ENCODE peak calls at places on chromosomes 3 and 15, in nine cellular contexts. F, V, Z, R, D, J, T, N and M are unnamed samples. For H3K36me3, the result is how much of the 10 kb centered on the place peaks cover.

GRCh38 chr3:2920103-2920502 is 190.1 kb downstream of the IL5RA start:
- DNase-seq in N (no peak), F (no peak), J (no peak), R (no peak), Z (no peak), D (no peak), T (no peak), V (no peak), M (no peak)

GRCh38 chr3:59386165-59386564 is 336.3 kb upstream of the CFAP20DC start:
- DNase-seq in D (peak), F (no peak), T (no peak), N (no peak), Z (no peak), R (no peak), V (no peak), J (no peak), M (no peak)

GRCh38 chr15:94584833-94585244 is 353.5 kb downstream of the MCTP2 start:
- DNase-seq in V (no peak), T (no peak), Z (no peak), F (no peak), R (no peak), N (peak), J (no peak), D (peak), M (no peak)

GRCh38 chr15:40336129-40337122 is 4.3 kb downstream of the CCDC9B start:
- DNase-seq in Z (no peak), T (no peak), J (no peak), R (no peak), F (no peak), V (no peak), D (no peak), N (peak), M (no peak)

GRCh38 chr15:60523056-60523455 is 44.1 kb upstream of the ICE2 start:
- DNase-seq in F (peak), T (no peak), Z (no peak), N (no peak), J (no peak), V (no peak), D (no peak), R (peak), M (no peak)

GRCh38 chr15:65790692-65791334 is 1.3 kb downstream of the DENND4A start:
- DNase-seq in F (no peak), R (peak), D (no peak), V (no peak), T (no peak), J (no peak), N (peak), Z (no peak), M (no peak)

GRCh38 chr3:70358978-70359580 is 46.6 kb upstream of the MDFIC2 start:
- DNase-seq in T (no peak), N (peak), R (peak), J (no peak), F (peak), D (no peak), Z (no peak), V (no peak), M (no peak)

GRCh38 chr3:172274906-172275305 is 173.3 kb downstream of the GHSR start:
- DNase-seq in D (no peak), J (no peak), Z (no peak), F (no peak), T (no peak), V (no peak), N (no peak), R (no peak), M (no peak)

GRCh38 chr3:28576590-28577220 is 228.1 kb upstream of the AZI2 start:
- DNase-seq in V (no peak), N (no peak), T (no peak), F (no peak), D (no peak), J (no peak), R (no peak), Z (no peak), M (no peak)

GRCh38 chr3:55486101-55486856 is 827 bp downstream of the WNT5A start:
- DNase-seq in Z (no peak), V (peak), F (peak), R (peak), J (no peak), N (peak), T (peak), D (no peak), M (peak)

GRCh38 chr3:25556504-25556903 is 108.2 kb downstream of the TOP2B start:
- DNase-seq in V (no peak), N (peak), R (no peak), F (no peak), Z (no peak), D (no peak), T (no peak), J (no peak), M (no peak)

GRCh38 chr3:73490453-73491311 is 134.1 kb downstream of the PDZRN3 start:
- DNase-seq in J (no peak), R (no peak), F (no peak), D (no peak), V (no peak), T (no peak), Z (no peak), N (no peak), M (peak)

GRCh38 chr3:107269081-107269480 is 108.2 kb upstream of the CCDC54 start:
- DNase-seq in T (no peak), V (no peak), N (no peak), F (no peak), D (no peak), Z (no peak), J (no peak), R (no peak), M (no peak)

GRCh38 chr3:183921096-183921495 is 36.4 kb upstream of the PARL start:
- DNase-seq in T (no peak), Z (no peak), R (no peak), D (no peak), J (no peak), V (no peak), F (no peak), N (no peak), M (no peak)

GRCh38 chr3:129758921-129759320 is 134.6 kb downstream of the TMCC1 start:
- DNase-seq in T (no peak), N (no peak), F (no peak), V (no peak), R (no peak), J (no peak), D (no peak), Z (no peak), M (no peak)

GRCh38 chr3:123314409-123315270 is 112.9 kb downstream of the SEC22A start:
- DNase-seq in R (no peak), V (no peak), F (no peak), T (no peak), Z (no peak), D (no peak), N (peak), J (no peak), M (no peak)

GRCh38 chr15:47733085-47733484 is 15.8 kb downstream of the SEMA6D start:
- DNase-seq in V (no peak), J (no peak), Z (no peak), D (no peak), N (no peak), T (no peak), R (no peak), F (no peak), M (no peak)
- H3K27ac ChIP-seq in V (no peak), J (no peak), Z (no peak), D (no peak), N (no peak), T (no peak), R (no peak), F (no peak), M (no peak)

GRCh38 chr3:4570840-4571621 is 77.9 kb downstream of the ITPR1 start:
- DNase-seq in V (no peak), F (no peak), J (no peak), D (no peak), R (no peak), N (no peak), Z (no peak), T (no peak), M (no peak)

GRCh38 chr3:4574426-4574965 is 81.3 kb downstream of the ITPR1 start:
- DNase-seq in J (no peak), T (no peak), Z (no peak), D (no peak), N (no peak), V (no peak), R (no peak), F (no peak), M (no peak)

GRCh38 chr3:4573153-4573552 is 80.0 kb downstream of the ITPR1 start:
- DNase-seq in T (no peak), V (no peak), R (no peak), Z (no peak), J (no peak), D (no peak), N (no peak), F (no peak), M (no peak)

GRCh38 chr3:4571690-4572334 is 78.7 kb downstream of the ITPR1 start:
- DNase-seq in T (no peak), N (peak), Z (no peak), D (no peak), V (no peak), R (peak), J (no peak), F (no peak), M (no peak)

GRCh38 chr3:4575413-4575812 is 82.3 kb downstream of the ITPR1 start:
- DNase-seq in T (no peak), J (no peak), D (no peak), R (peak), V (no peak), N (no peak), F (no peak), Z (no peak), M (no peak)
- H3K4me3 ChIP-seq in T (no peak), J (no peak), D (no peak), R (no peak), V (no peak), N (no peak), F (no peak), Z (no peak), M (no peak)

DNA sequence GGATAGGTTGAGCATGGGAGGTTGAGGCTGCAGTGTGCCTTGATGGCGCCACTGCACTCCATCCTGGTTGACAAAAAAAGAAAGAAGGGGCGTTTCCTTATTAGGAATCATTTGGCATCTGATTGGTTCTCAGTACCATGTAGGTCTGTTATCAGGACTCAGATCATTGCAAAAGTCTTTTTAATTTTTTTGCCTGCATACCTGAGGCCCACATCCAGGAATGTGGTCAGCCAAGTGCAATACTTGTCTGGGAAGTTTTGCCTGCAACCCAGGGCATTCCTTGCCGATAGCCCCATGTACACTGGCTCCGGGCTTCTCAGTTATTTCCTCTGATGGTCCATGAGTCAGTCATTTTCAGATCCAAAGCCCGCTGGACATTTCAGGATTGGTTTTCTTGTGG is 50.1 kb upstream of the CRTC3 start:
- DNase-seq in F (no peak), T (no peak), V (peak), R (peak), J (no peak), N (no peak), Z (no peak), D (no peak), M (peak)
- H3K36me3 ChIP-seq in F (half or more), T (half or more), V (half or more), R (under half), J (under half), N (half or more), Z (under half), D (under half), M (under half)

GRCh38 chr15:73956276-73957086 is 30.2 kb downstream of the LOXL1 start:
- DNase-seq in F (peak), V (peak), D (no peak), Z (no peak), R (peak), T (peak), N (no peak), J (no peak), M (no peak)
- H3K27ac ChIP-seq in F (peak), V (peak), D (no peak), Z (no peak), R (peak), T (no peak), N (no peak), J (no peak), M (no peak)

GRCh38 chr3:156750191-156750873 is 75.8 kb upstream of the LEKR1 start:
- DNase-seq in T (no peak), J (no peak), N (no peak), Z (no peak), V (no peak), R (no peak), D (no peak), F (peak), M (no peak)
- H3K4me3 ChIP-seq in T (no peak), J (no peak), N (no peak), Z (no peak), V (no peak), R (no peak), D (no peak), F (no peak), M (no peak)

DNA sequence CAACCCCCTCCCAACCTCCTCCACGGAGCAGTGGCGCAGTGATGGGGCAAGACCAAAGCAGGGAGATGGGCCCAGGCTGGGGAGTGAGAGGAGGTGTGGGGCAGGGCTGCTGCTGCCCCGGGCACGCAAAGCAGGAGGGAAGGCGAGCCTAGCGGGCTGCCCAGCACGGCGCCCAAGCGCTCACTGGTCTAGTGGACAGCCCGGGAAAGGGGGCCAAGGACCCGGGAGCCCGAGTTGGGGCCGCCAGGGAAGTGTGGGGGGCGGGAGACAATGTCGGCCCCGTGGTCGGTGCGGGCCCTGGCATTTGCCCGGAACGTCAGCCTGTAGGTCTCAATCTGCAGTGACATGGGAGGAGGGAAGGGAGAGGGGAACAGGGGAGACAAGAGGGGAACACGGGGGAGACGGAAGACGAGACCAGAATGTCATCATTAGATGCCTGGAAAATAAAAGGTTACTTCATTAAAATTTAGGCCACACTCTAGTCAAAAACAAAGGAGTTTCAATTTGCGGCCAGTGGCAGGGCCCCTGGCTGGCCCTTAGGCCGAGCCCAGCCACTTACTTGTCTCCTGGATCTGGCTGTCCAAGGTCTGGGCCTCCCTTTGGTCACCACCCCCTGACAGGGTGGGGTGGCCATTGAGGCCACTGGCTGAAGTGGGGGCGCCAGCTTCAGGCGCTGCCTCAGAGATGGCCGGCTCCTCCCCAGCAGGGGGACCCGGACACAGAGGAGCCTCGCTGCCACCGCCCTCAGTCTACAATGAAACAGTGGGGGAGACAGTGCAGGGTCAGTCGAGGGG is 49.9 kb downstream of the DHX30 start:
- DNase-seq in R (no peak), D (no peak), F (no peak), Z (no peak), N (no peak), T (no peak), V (no peak), J (no peak), M (no peak)
- H3K36me3 ChIP-seq in R (under half), D (under half), F (half or more), Z (under half), N (under half), T (half or more), V (half or more), J (half or more), M (under half)

DNA sequence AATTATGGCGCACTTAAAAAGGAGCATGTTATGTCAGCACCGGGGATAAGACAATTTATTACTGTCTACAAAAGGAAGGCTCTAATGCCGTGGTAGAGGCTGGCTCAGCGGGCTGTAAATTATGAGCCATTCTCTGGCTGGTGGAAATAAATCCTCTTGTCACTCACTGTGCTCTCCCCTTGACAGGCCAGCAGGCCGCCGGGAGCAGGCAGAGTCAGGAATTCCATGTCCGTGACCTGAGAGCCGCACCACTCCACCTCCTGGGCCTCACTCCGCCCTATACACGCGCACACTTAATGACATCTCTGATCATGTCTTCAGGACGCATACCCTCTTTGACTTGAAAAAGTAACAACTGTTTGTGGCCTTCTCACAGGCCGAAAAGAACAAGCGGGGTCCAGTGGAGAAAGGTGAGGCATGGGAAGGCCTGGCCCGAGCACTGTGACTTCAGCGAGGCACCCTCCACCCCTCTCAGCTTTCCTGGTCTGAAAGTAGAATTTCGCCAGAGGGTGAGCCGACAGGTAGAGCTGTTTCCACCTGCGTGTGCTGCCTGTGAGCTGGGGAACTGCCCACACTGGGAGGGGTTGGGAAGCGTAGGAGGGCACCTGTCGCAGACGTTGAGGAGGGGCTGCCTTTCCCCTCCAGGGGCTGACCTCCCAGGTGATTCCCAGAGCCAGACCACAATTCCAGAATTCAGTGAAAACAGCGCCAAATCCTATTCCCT is 13.2 kb upstream of the PCSK6 start:
- DNase-seq in J (no peak), F (no peak), R (no peak), V (peak), N (no peak), D (no peak), T (no peak), Z (no peak), M (peak)
- H3K27ac ChIP-seq in J (no peak), F (no peak), R (no peak), V (no peak), N (no peak), D (no peak), T (no peak), Z (no peak), M (no peak)